ENCODE peak calls at places on chromosomes 13 and 19, in five cellular contexts. One of them, this sample, is unnamed.

GRCh38 chr13:73169971-73170370 is 111.2 kb downstream of the KLF5 start:
- DNase-seq in naive B cell: no peak
- DNase-seq in mesendoderm: peak; percentile 74
- DNase-seq in activated CD4-positive, alpha-beta T cell treated with anti-CD3 and anti-CD28 coated beads for 24 hours: no peak
- DNase-seq in NCI-H1092: no peak
- DNase-seq in this sample: no peak

GRCh38 chr13:97125051-97125809 is 96.9 kb upstream of the MBNL2 start:
- DNase-seq in NCI-H1092: no peak
- DNase-seq in activated CD4-positive, alpha-beta T cell treated with anti-CD3 and anti-CD28 coated beads for 24 hours: peak; percentile 10
- DNase-seq in mesendoderm: peak; percentile 60
- DNase-seq in naive B cell: no peak
- DNase-seq in this sample: no peak

GRCh38 chr13:43411741-43412140 is 375.0 kb downstream of the ENOX1 start:
- DNase-seq in mesendoderm: no peak
- DNase-seq in NCI-H1092: no peak
- DNase-seq in activated CD4-positive, alpha-beta T cell treated with anti-CD3 and anti-CD28 coated beads for 24 hours: no peak
- DNase-seq in naive B cell: no peak
- DNase-seq in this sample: no peak

GRCh38 chr13:47299316-47299715 is 402.5 kb upstream of the HTR2A start:
- DNase-seq in NCI-H1092: no peak
- DNase-seq in mesendoderm: no peak
- DNase-seq in activated CD4-positive, alpha-beta T cell treated with anti-CD3 and anti-CD28 coated beads for 24 hours: no peak
- DNase-seq in naive B cell: no peak
- DNase-seq in this sample: no peak

GRCh38 chr13:114149774-114150740 is 17.6 kb upstream of the RASA3 start:
- DNase-seq in activated CD4-positive, alpha-beta T cell treated with anti-CD3 and anti-CD28 coated beads for 24 hours: no peak
- DNase-seq in NCI-H1092: peak; percentile 69
- DNase-seq in mesendoderm: no peak
- DNase-seq in naive B cell: no peak
- DNase-seq in this sample: no peak

GRCh38 chr13:79645569-79645968 is 164.6 kb downstream of the NDFIP2 start:
- DNase-seq in mesendoderm: no peak
- DNase-seq in activated CD4-positive, alpha-beta T cell treated with anti-CD3 and anti-CD28 coated beads for 24 hours: no peak
- DNase-seq in NCI-H1092: no peak
- DNase-seq in naive B cell: no peak
- DNase-seq in this sample: no peak

GRCh38 chr19:58476498-58477015 is 405 bp downstream of the ZNF446 start:
- DNase-seq in NCI-H1092: no peak
- DNase-seq in mesendoderm: peak; percentile 39
- DNase-seq in activated CD4-positive, alpha-beta T cell treated with anti-CD3 and anti-CD28 coated beads for 24 hours: no peak
- DNase-seq in naive B cell: no peak
- DNase-seq in this sample: no peak

GRCh38 chr19:29507081-29507860 is 18.5 kb upstream of the VSTM2B start:
- DNase-seq in NCI-H1092: no peak
- DNase-seq in naive B cell: no peak
- DNase-seq in mesendoderm: no peak
- DNase-seq in activated CD4-positive, alpha-beta T cell treated with anti-CD3 and anti-CD28 coated beads for 24 hours: no peak
- DNase-seq in this sample: peak; percentile 24

GRCh38 chr13:26529441-26529840 is 28.0 kb upstream of the WASF3 start:
- DNase-seq in naive B cell: no peak
- DNase-seq in NCI-H1092: no peak
- DNase-seq in activated CD4-positive, alpha-beta T cell treated with anti-CD3 and anti-CD28 coated beads for 24 hours: peak; percentile 3
- DNase-seq in mesendoderm: peak; percentile 71
- DNase-seq in this sample: no peak

GRCh38 chr13:35884211-35884610 is 247.0 kb downstream of the DCLK1 start:
- DNase-seq in naive B cell: no peak
- DNase-seq in NCI-H1092: no peak
- DNase-seq in activated CD4-positive, alpha-beta T cell treated with anti-CD3 and anti-CD28 coated beads for 24 hours: no peak
- DNase-seq in mesendoderm: no peak
- DNase-seq in this sample: no peak

GRCh38 chr13:34913040-34913439 is 29.0 kb upstream of the NBEA start:
- DNase-seq in NCI-H1092: no peak
- DNase-seq in activated CD4-positive, alpha-beta T cell treated with anti-CD3 and anti-CD28 coated beads for 24 hours: no peak
- DNase-seq in naive B cell: no peak
- DNase-seq in mesendoderm: peak; percentile 84
- DNase-seq in this sample: no peak

GRCh38 chr13:21568854-21569253 is 35.1 kb downstream of the MICU2 start:
- DNase-seq in activated CD4-positive, alpha-beta T cell treated with anti-CD3 and anti-CD28 coated beads for 24 hours: no peak
- DNase-seq in naive B cell: no peak
- DNase-seq in mesendoderm: no peak
- DNase-seq in NCI-H1092: no peak
- DNase-seq in this sample: no peak

GRCh38 chr13:42524487-42525034 is 49.4 kb upstream of the TNFSF11 start:
- DNase-seq in NCI-H1092: no peak
- DNase-seq in mesendoderm: no peak
- DNase-seq in naive B cell: peak; percentile 26
- DNase-seq in activated CD4-positive, alpha-beta T cell treated with anti-CD3 and anti-CD28 coated beads for 24 hours: no peak
- DNase-seq in this sample: no peak

GRCh38 chr19:12723643-12724426 is at the start of gene TNPO2:
- DNase-seq in mesendoderm: peak; percentile 91
- DNase-seq in NCI-H1092: peak; percentile 60
- DNase-seq in activated CD4-positive, alpha-beta T cell treated with anti-CD3 and anti-CD28 coated beads for 24 hours: peak; percentile 69
- DNase-seq in naive B cell: peak; percentile 56
- DNase-seq in this sample: peak; percentile 66

GRCh38 chr13:77872995-77873394 is 45.6 kb downstream of the EDNRB start:
- DNase-seq in mesendoderm: no peak
- DNase-seq in NCI-H1092: no peak
- DNase-seq in activated CD4-positive, alpha-beta T cell treated with anti-CD3 and anti-CD28 coated beads for 24 hours: no peak
- DNase-seq in naive B cell: no peak
- DNase-seq in this sample: no peak